ENCODE peak calls at places on chromosomes 16 and 17, in five cellular contexts. O is cardiac muscle cell, X is activated T-cell treated with anti-CD3 and anti-CD28 coated beads for 1 hour, E is heart right ventricle, C is EL. T is an unnamed sample.

GRCh38 chr17:7383742-7384488 is 3.0 kb downstream of the TNK1 start:
- DNase-seq in E (no peak), C (peak; percentile 38), O (peak; percentile 72), X (peak; percentile 67), T (no peak)

GRCh38 chr17:63191610-63192009 is 225.6 kb downstream of the TANC2 start:
- DNase-seq in X (no peak), C (no peak), E (peak; percentile 5), O (no peak), T (no peak)

GRCh38 chr17:32627233-32628008 is 140.6 kb downstream of the CDK5R1 start:
- DNase-seq in C (peak; percentile 19), X (no peak), E (no peak), O (no peak), T (peak; percentile 47)

GRCh38 chr17:77842906-77843249 is 115.6 kb upstream of the TNRC6C start:
- DNase-seq in X (no peak), E (no peak), O (no peak), C (no peak), T (no peak)

GRCh38 chr17:62650587-62650986 is 23.1 kb downstream of the MRC2 start:
- DNase-seq in X (no peak), C (no peak), E (no peak), O (no peak), T (no peak)

GRCh38 chr16:85353839-85354622 is 241.8 kb upstream of the CIBAR2 start:
- DNase-seq in X (no peak), O (no peak), E (no peak), C (no peak), T (no peak)

GRCh38 chr17:66446419-66446818 is 144.0 kb downstream of the PRKCA start:
- DNase-seq in E (no peak), X (no peak), C (no peak), O (no peak), T (no peak)

GRCh38 chr16:58393138-58393504 is 850 bp downstream of the GINS3 start:
- DNase-seq in E (no peak), X (no peak), O (no peak), C (peak; percentile 15), T (no peak)